ENCODE peak calls at places on chromosomes 7 and 10, in four cellular contexts. D is RWPE1, P is nephron progenitor cell, B is pancreas. L is an unnamed sample.

GRCh38 chr7:16850772-16851466 is 30.9 kb downstream of the AGR3 start:
- DNase-seq in D (no peak), B (no peak), P (no peak), L (peak)

GRCh38 chr10:125162181-125162906 is 2.0 kb upstream of the CTBP2 start:
- DNase-seq in D (no peak), B (no peak), P (peak), L (no peak)

GRCh38 chr10:13712799-13713581 is 126.2 kb downstream of the PRPF18 start:
- DNase-seq in D (peak), B (no peak), P (no peak), L (peak)

GRCh38 chr10:22429146-22429545 is 83.8 kb downstream of the SPAG6 start:
- DNase-seq in B (no peak), D (no peak), P (no peak), L (no peak)

GRCh38 chr7:2554654-2555053 is 670 bp downstream of the BRAT1 start:
- DNase-seq in B (no peak), P (no peak), D (peak), L (no peak)

GRCh38 chr7:151684408-151685175 is 164.9 kb upstream of the RHEB start:
- DNase-seq in P (no peak), B (no peak), D (no peak), L (no peak)

GRCh38 chr7:691361-692045 is 35.0 kb upstream of the DNAAF5 start:
- DNase-seq in D (no peak), B (no peak), P (no peak), L (no peak)

GRCh38 chr7:92768501-92769360 is 67.6 kb downstream of the CDK6 start:
- DNase-seq in B (no peak), P (no peak), D (no peak), L (peak)

GRCh38 chr10:1380075-1380793 is 324.0 kb downstream of the WDR37 start:
- DNase-seq in D (no peak), B (no peak), P (peak), L (no peak)

GRCh38 chr7:95527033-95527775 is 41.5 kb downstream of the ASB4 start:
- DNase-seq in P (peak), B (peak), D (peak), L (peak)

GRCh38 chr7:8881916-8882315 is 448.5 kb downstream of the NXPH1 start:
- DNase-seq in P (no peak), D (no peak), B (no peak), L (no peak)

GRCh38 chr7:131688738-131689661 is 132.6 kb upstream of the PODXL start:
- DNase-seq in B (peak), P (peak), D (peak), L (peak)

GRCh38 chr10:113752553-113752952 is 1.1 kb downstream of the PLEKHS1 start:
- DNase-seq in P (no peak), D (no peak), B (no peak), L (no peak)

GRCh38 chr10:89275383-89275782 is 23.8 kb upstream of the LIPA start:
- DNase-seq in B (no peak), P (no peak), D (peak), L (no peak)

GRCh38 chr10:112663181-112663879 is 216.3 kb downstream of the VTI1A start:
- DNase-seq in D (peak), B (no peak), P (no peak), L (no peak)

GRCh38 chr10:5480162-5480931 is 19.0 kb downstream of the CALML5 start:
- DNase-seq in P (no peak), B (no peak), D (no peak), L (no peak)

GRCh38 chr7:101739757-101740398 is 77.5 kb upstream of the CUX1 start:
- DNase-seq in P (peak), B (peak), D (peak), L (no peak)

GRCh38 chr7:98116656-98117461 is 10.2 kb downstream of the LMTK2 start:
- DNase-seq in P (no peak), D (no peak), B (no peak), L (no peak)

GRCh38 chr10:128105383-128105782 is 20.8 kb downstream of the MKI67 start:
- DNase-seq in D (no peak), B (no peak), P (no peak), L (no peak)

GRCh38 chr10:78717200-78717599 is 351.6 kb upstream of the ZMIZ1 start:
- DNase-seq in P (no peak), B (no peak), D (no peak), L (no peak)

GRCh38 chr7:130242198-130243014 is 24.3 kb upstream of the CPA2 start:
- DNase-seq in D (peak), B (peak), P (peak), L (peak)

GRCh38 chr7:139482662-139483466 is 609 bp downstream of the KLRG2 start:
- DNase-seq in D (peak), B (peak), P (peak), L (peak)

GRCh38 chr10:44569193-44570091 is 184.5 kb upstream of the CXCL12 start:
- DNase-seq in P (no peak), B (no peak), D (no peak), L (no peak)

GRCh38 chr10:90858489-90858968 is 690 bp upstream of the HTR7 start:
- DNase-seq in D (no peak), P (no peak), B (no peak), L (no peak)

GRCh38 chr7:149715476-149715875 is 57.9 kb downstream of the ZNF467 start:
- DNase-seq in P (no peak), D (no peak), B (no peak), L (no peak)

GRCh38 chr7:100493476-100494264 is 9.9 kb downstream of the NYAP1 start:
- DNase-seq in P (peak), D (no peak), B (peak), L (peak)

GRCh38 chr10:91009121-91009520 is 88.2 kb upstream of the ANKRD1 start:
- DNase-seq in B (no peak), P (no peak), D (no peak), L (no peak)

GRCh38 chr10:3889961-3890522 is 105.0 kb upstream of the KLF6 start:
- DNase-seq in P (no peak), D (no peak), B (no peak), L (no peak)

GRCh38 chr7:112481833-112482669 is 1.3 kb downstream of the LSMEM1 start:
- DNase-seq in P (no peak), D (peak), B (no peak), L (no peak)

GRCh38 chr7:102918865-102919264 is 6.1 kb downstream of the LRRC17 start:
- DNase-seq in P (no peak), B (no peak), D (no peak), L (no peak)

GRCh38 chr7:13062596-13062995 is 375.2 kb downstream of the ARL4A start:
- DNase-seq in P (no peak), B (no peak), D (no peak), L (no peak)

GRCh38 chr10:79070091-79070610 is 1.4 kb downstream of the ZMIZ1 start:
- DNase-seq in B (peak), P (peak), D (no peak), L (no peak)

GRCh38 chr7:55526770-55527169 is 45.5 kb downstream of the VOPP1 start:
- DNase-seq in B (no peak), D (no peak), P (peak), L (no peak)

GRCh38 chr7:3922175-3922635 is 621.2 kb downstream of the SDK1 start:
- DNase-seq in P (peak), B (peak), D (peak), L (peak)

GRCh38 chr7:150379590-150380379 is 655 bp downstream of the ZNF775 start:
- DNase-seq in P (peak), D (no peak), B (no peak), L (peak)

DNA sequence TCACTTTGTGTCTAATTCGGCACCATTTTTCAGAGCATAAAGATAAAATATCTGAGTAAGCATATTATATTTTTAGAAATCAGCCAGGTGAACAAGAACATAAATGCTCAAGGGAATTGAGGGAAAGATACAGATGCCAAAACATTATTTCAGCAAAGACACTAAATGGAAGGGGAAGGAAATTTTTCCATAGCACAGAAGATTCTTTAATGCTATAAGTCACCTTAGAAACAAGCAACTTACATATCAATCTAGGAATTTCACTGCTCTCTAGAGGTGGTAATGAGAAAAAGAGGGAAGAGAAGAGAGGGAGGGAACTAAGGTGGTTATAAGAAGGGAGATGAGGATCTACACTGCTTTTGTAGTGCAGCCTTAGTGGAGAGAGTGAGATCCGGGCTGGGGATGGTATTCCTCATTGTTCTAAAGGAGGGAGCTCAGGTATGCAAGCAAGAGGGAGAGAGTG is 20.4 kb downstream of the ZNF365 start:
- DNase-seq in P (no peak), D (no peak), B (no peak), L (no peak)
- TF ChIP-seq CTCF in P (no peak), D (no peak), B (no peak), L (no peak)

GRCh38 chr10:61547297-61547696 is 94.1 kb upstream of the TMEM26 start:
- DNase-seq in P (no peak), D (no peak), B (no peak), L (no peak)
- TF ChIP-seq CTCF in P (no peak), D (no peak), B (no peak), L (no peak)

DNA sequence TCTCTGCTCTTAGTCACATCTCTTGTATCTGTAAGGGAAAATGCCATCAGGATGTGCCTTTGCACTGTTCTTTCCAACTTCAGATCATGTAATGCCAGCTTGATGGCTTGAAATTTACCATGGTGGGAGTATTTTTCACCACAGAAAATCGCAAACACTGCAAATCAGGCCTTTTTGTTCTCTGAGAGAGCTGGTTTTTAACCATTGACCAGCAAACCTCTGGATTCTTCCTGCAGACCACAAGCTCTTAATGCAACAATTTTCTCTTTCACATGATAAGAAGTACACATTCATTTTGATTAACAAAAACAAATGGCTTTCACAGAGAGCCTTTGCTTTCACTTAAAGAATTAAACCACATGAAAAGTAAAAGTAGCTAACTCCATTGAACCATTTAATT is 145.4 kb upstream of the NEBL start:
- DNase-seq in D (no peak), B (no peak), P (no peak), L (no peak)
- TF ChIP-seq CTCF in D (no peak), B (no peak), P (no peak), L (no peak)

DNA sequence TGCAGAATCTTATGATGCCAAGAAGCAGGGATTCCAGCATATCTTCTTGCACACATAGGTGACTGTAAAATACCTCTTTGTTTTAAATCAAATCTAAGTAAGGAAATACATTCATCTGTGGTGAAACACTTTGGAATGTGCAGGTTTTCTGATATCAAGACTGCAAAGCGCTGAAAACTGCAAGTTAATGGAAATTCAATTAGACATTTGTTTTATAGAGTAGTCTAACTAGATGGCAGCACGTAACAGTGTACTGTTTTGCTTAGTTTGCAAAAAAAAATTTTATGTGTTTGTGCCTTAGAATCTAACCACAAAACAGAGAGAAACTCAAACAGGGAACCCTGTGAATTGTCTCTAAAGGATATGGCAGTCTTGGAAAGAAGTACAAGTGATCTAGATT is 259.2 kb downstream of the HDAC9 start:
- DNase-seq in B (no peak), P (no peak), D (no peak), L (no peak)
- TF ChIP-seq CTCF in B (no peak), P (no peak), D (no peak), L (no peak)

GRCh38 chr7:29412912-29413311 is 150.7 kb upstream of the PRR15 start:
- DNase-seq in P (no peak), D (no peak), B (no peak), L (no peak)

GRCh38 chr7:29406366-29406765 is 157.3 kb upstream of the PRR15 start:
- DNase-seq in P (no peak), D (no peak), B (no peak), L (no peak)

GRCh38 chr7:29405891-29406290 is 157.7 kb upstream of the PRR15 start:
- DNase-seq in D (no peak), P (no peak), B (no peak), L (no peak)

GRCh38 chr7:29410981-29411380 is 152.7 kb upstream of the PRR15 start:
- DNase-seq in D (no peak), P (no peak), B (no peak), L (no peak)

GRCh38 chr7:29408841-29409243 is 154.8 kb upstream of the PRR15 start:
- DNase-seq in B (no peak), D (peak), P (peak), L (peak)
- TF ChIP-seq CTCF in B (peak), D (peak), P (peak), L (peak)

L was measured in activated CD8-positive, alpha-beta T cell treated with anti-CD3 and anti-CD28 coated beads for 36 hours.